ENCODE peak calls at places on chromosomes 11 and 22, in six cellular contexts. G is fibroblast of lung; S is ELR; B is activated effector memory CD4-positive, alpha-beta T cell treated with anti-CD3 and anti-CD28 coated beads, Interleukin-2, amount 50 U/mL, for 16 hours; E is WTC11; T is NB4. N is an unnamed sample.

GRCh38 chr11:134880788-134881187 is 468.7 kb upstream of the B3GAT1 start:
- DNase-seq in T (no peak), B (no peak), E (no peak), S (no peak), G (no peak), N (no peak)

GRCh38 chr11:128095459-128096096 is 491.8 kb downstream of the ETS1 start:
- DNase-seq in E (no peak), B (no peak), G (peak), S (peak), T (peak), N (peak)

GRCh38 chr11:26420331-26420730 is 88.4 kb downstream of the ANO3 start:
- DNase-seq in G (no peak), B (no peak), T (no peak), S (no peak), E (no peak), N (no peak)

GRCh38 chr11:111939836-111940604 is 2.9 kb downstream of the DIXDC1 start:
- DNase-seq in T (no peak), G (peak), S (peak), B (no peak), E (no peak), N (peak)

GRCh38 chr11:126925321-126926093 is 75.1 kb downstream of the KIRREL3 start:
- DNase-seq in E (no peak), B (no peak), T (no peak), S (peak), G (no peak), N (no peak)

GRCh38 chr11:126680109-126680508 is 320.5 kb downstream of the KIRREL3 start:
- DNase-seq in E (no peak), S (peak), G (no peak), T (no peak), B (no peak), N (no peak)

GRCh38 chr11:128757235-128757711 is 63.4 kb downstream of the FLI1 start:
- DNase-seq in G (peak), T (peak), E (peak), B (peak), S (peak), N (no peak)

GRCh38 chr11:100403817-100404216 is 283.3 kb upstream of the ARHGAP42 start:
- DNase-seq in B (no peak), S (peak), T (no peak), E (no peak), G (peak), N (no peak)

GRCh38 chr11:132895340-132895739 is 637.0 kb downstream of the OPCML start:
- DNase-seq in T (no peak), G (peak), E (no peak), B (no peak), S (no peak), N (peak)

GRCh38 chr11:127996825-127997224 is 590.5 kb downstream of the ETS1 start:
- DNase-seq in S (peak), T (no peak), E (no peak), B (no peak), G (peak), N (peak)

GRCh38 chr11:134124660-134125451 is 56.0 kb downstream of the JAM3 start:
- DNase-seq in S (peak), B (no peak), T (no peak), G (peak), E (peak), N (no peak)

GRCh38 chr11:89608234-89608966 is 101.7 kb upstream of the TRIM77 start:
- DNase-seq in B (no peak), S (no peak), G (no peak), T (no peak), E (no peak), N (no peak)

GRCh38 chr22:28783786-28784671 is 11.5 kb downstream of the CCDC117 start:
- DNase-seq in B (no peak), T (no peak), S (no peak), E (no peak), G (peak), N (no peak)

GRCh38 chr11:104866815-104867214 is 31.4 kb downstream of the CASP12 start:
- DNase-seq in T (no peak), E (no peak), G (no peak), B (no peak), S (no peak), N (no peak)

GRCh38 chr11:36149538-36150242 is 139.5 kb downstream of the COMMD9 start:
- DNase-seq in G (peak), T (peak), B (peak), E (peak), S (peak), N (peak)

GRCh38 chr22:40120783-40121182 is 56.9 kb upstream of the TNRC6B start:
- DNase-seq in E (no peak), G (no peak), S (no peak), B (no peak), T (no peak), N (no peak)

GRCh38 chr22:39970742-39971141 is 10.5 kb downstream of the TMA7B start:
- DNase-seq in B (no peak), G (no peak), S (no peak), E (no peak), T (no peak), N (no peak)

GRCh38 chr11:76807206-76807875 is 24.2 kb downstream of the TSKU start:
- DNase-seq in G (peak), B (peak), T (peak), E (peak), S (peak), N (no peak)

GRCh38 chr22:19970031-19970478 is 28.4 kb upstream of the TXNRD2 start:
- DNase-seq in G (no peak), E (no peak), B (no peak), T (no peak), S (no peak), N (no peak)

GRCh38 chr22:18970180-18970947 is 34.3 kb upstream of the PRODH start:
- DNase-seq in T (peak), E (peak), B (no peak), S (peak), G (no peak), N (no peak)

GRCh38 chr22:38270091-38270972 is 2.5 kb downstream of the TMEM184B start:
- DNase-seq in T (peak), B (no peak), G (no peak), E (no peak), S (no peak), N (no peak)

GRCh38 chr22:27311666-27312566 is 489.6 kb downstream of the MN1 start:
- DNase-seq in T (no peak), G (no peak), B (no peak), S (no peak), E (peak), N (no peak)

GRCh38 chr11:100681064-100681502 is 6.0 kb upstream of the ARHGAP42 start:
- DNase-seq in B (no peak), G (peak), E (peak), S (peak), T (peak), N (peak)

GRCh38 chr11:8913961-8914660 is 3.1 kb downstream of the AKIP1 start:
- DNase-seq in B (peak), S (peak), G (peak), T (peak), E (peak), N (no peak)

GRCh38 chr11:58070585-58070984 is 39.8 kb downstream of the OR6Q1 start:
- DNase-seq in S (no peak), T (no peak), G (no peak), B (no peak), E (no peak), N (no peak)

GRCh38 chr11:113553235-113553634 is 78.0 kb upstream of the DRD2 start:
- DNase-seq in E (peak), B (no peak), G (peak), T (no peak), S (peak), N (peak)

GRCh38 chr11:130634981-130635473 is 186.6 kb downstream of the ADAMTS15 start:
- DNase-seq in B (no peak), E (no peak), G (peak), T (no peak), S (peak), N (peak)

GRCh38 chr22:16806401-16806800 is 18.8 kb downstream of the XKR3 start:
- DNase-seq in E (no peak), B (no peak), T (no peak), G (no peak), S (no peak), N (no peak)

GRCh38 chr22:48494968-48495750 is 1332.5 kb downstream of the BRD1 start:
- DNase-seq in E (no peak), B (no peak), G (no peak), S (no peak), T (no peak), N (no peak)

GRCh38 chr11:34651551-34651950 is 30.7 kb downstream of the EHF start:
- DNase-seq in B (no peak), E (no peak), S (peak), G (no peak), T (no peak), N (no peak)

GRCh38 chr22:50208939-50209892 is 8.4 kb downstream of the SELENOO start:
- DNase-seq in E (no peak), G (no peak), T (no peak), S (no peak), B (no peak), N (no peak)

GRCh38 chr11:2360081-2360642 is 16.9 kb upstream of the CD81 start:
- DNase-seq in B (no peak), G (no peak), S (no peak), T (no peak), E (no peak), N (no peak)

GRCh38 chr22:46707827-46708570 is 30.1 kb downstream of the CERK start:
- DNase-seq in S (no peak), G (no peak), T (no peak), B (no peak), E (no peak), N (no peak)

GRCh38 chr11:8717876-8718753 is 35.5 kb downstream of the RPL27A start:
- DNase-seq in B (no peak), S (peak), T (peak), E (no peak), G (peak), N (peak)

GRCh38 chr11:6862961-6863360 is at the start of gene OR10A2:
- DNase-seq in B (no peak), G (no peak), S (no peak), T (no peak), E (no peak), N (peak)